ENCODE peak calls at places on chromosomes 2 and 18, in ten cellular contexts. One of them, this sample, is unnamed.

GRCh38 chr2:105815401-105815800 is 70.7 kb downstream of the NCK2 start:
- DNase-seq in endodermal cell: no peak
- DNase-seq in CD4-positive, alpha-beta T cell: no peak
- DNase-seq in mesendoderm: no peak
- DNase-seq in keratinocyte: no peak
- DNase-seq in transverse colon: no peak
- DNase-seq in brain microvascular endothelial cell: no peak
- DNase-seq in MM.1S: no peak
- DNase-seq in tibial nerve: no peak
- DNase-seq in small intestine: no peak
- DNase-seq in this sample: no peak

GRCh38 chr18:60200558-60200957 is 172.0 kb downstream of the MC4R start:
- DNase-seq in tibial nerve: no peak
- DNase-seq in mesendoderm: no peak
- DNase-seq in endodermal cell: no peak
- DNase-seq in CD4-positive, alpha-beta T cell: no peak
- DNase-seq in keratinocyte: no peak
- DNase-seq in transverse colon: no peak
- DNase-seq in small intestine: no peak
- DNase-seq in brain microvascular endothelial cell: no peak
- DNase-seq in MM.1S: peak
- DNase-seq in this sample: no peak

GRCh38 chr2:16508061-16508851 is 157.4 kb downstream of the CYRIA start:
- DNase-seq in mesendoderm: peak
- DNase-seq in small intestine: peak
- DNase-seq in keratinocyte: no peak
- DNase-seq in MM.1S: peak
- DNase-seq in endodermal cell: peak
- DNase-seq in transverse colon: peak
- DNase-seq in CD4-positive, alpha-beta T cell: no peak
- DNase-seq in brain microvascular endothelial cell: no peak
- DNase-seq in tibial nerve: no peak
- DNase-seq in this sample: peak

GRCh38 chr2:113963965-113964364 is 74.1 kb downstream of the ACTR3 start:
- DNase-seq in mesendoderm: no peak
- DNase-seq in MM.1S: no peak
- DNase-seq in CD4-positive, alpha-beta T cell: no peak
- DNase-seq in keratinocyte: no peak
- DNase-seq in transverse colon: no peak
- DNase-seq in tibial nerve: no peak
- DNase-seq in brain microvascular endothelial cell: no peak
- DNase-seq in endodermal cell: no peak
- DNase-seq in small intestine: no peak
- DNase-seq in this sample: no peak

GRCh38 chr2:37005118-37005868 is 39.0 kb upstream of the STRN start:
- DNase-seq in brain microvascular endothelial cell: no peak
- DNase-seq in MM.1S: peak
- DNase-seq in keratinocyte: no peak
- DNase-seq in small intestine: peak
- DNase-seq in mesendoderm: peak
- DNase-seq in endodermal cell: peak
- DNase-seq in transverse colon: peak
- DNase-seq in CD4-positive, alpha-beta T cell: no peak
- DNase-seq in tibial nerve: no peak
- DNase-seq in this sample: peak

GRCh38 chr2:225041871-225042799 is at the start of gene DOCK10:
- DNase-seq in MM.1S: peak
- DNase-seq in endodermal cell: peak
- DNase-seq in transverse colon: peak
- DNase-seq in mesendoderm: peak
- DNase-seq in brain microvascular endothelial cell: peak
- DNase-seq in keratinocyte: no peak
- DNase-seq in CD4-positive, alpha-beta T cell: peak
- DNase-seq in small intestine: peak
- DNase-seq in tibial nerve: no peak
- DNase-seq in this sample: peak

GRCh38 chr18:62697636-62698035 is 17.7 kb upstream of the PHLPP1 start:
- DNase-seq in CD4-positive, alpha-beta T cell: no peak
- DNase-seq in mesendoderm: no peak
- DNase-seq in tibial nerve: no peak
- DNase-seq in keratinocyte: no peak
- DNase-seq in small intestine: no peak
- DNase-seq in MM.1S: no peak
- DNase-seq in transverse colon: no peak
- DNase-seq in brain microvascular endothelial cell: no peak
- DNase-seq in endodermal cell: no peak
- DNase-seq in this sample: no peak

GRCh38 chr2:232872826-232873225 is 2.8 kb downstream of the SNORC start:
- DNase-seq in keratinocyte: no peak
- DNase-seq in tibial nerve: peak
- DNase-seq in brain microvascular endothelial cell: no peak
- DNase-seq in endodermal cell: no peak
- DNase-seq in CD4-positive, alpha-beta T cell: no peak
- DNase-seq in MM.1S: no peak
- DNase-seq in mesendoderm: no peak
- DNase-seq in transverse colon: no peak
- DNase-seq in small intestine: no peak
- DNase-seq in this sample: peak

GRCh38 chr18:9827211-9827855 is 58.4 kb upstream of the TXNDC2 start:
- DNase-seq in CD4-positive, alpha-beta T cell: no peak
- DNase-seq in tibial nerve: no peak
- DNase-seq in keratinocyte: no peak
- DNase-seq in mesendoderm: no peak
- DNase-seq in small intestine: peak
- DNase-seq in transverse colon: no peak
- DNase-seq in brain microvascular endothelial cell: no peak
- DNase-seq in endodermal cell: peak
- DNase-seq in MM.1S: no peak
- DNase-seq in this sample: no peak

GRCh38 chr18:9828794-9829712 is 56.7 kb upstream of the TXNDC2 start:
- DNase-seq in MM.1S: no peak
- DNase-seq in tibial nerve: no peak
- DNase-seq in small intestine: no peak
- DNase-seq in CD4-positive, alpha-beta T cell: no peak
- DNase-seq in brain microvascular endothelial cell: no peak
- DNase-seq in keratinocyte: no peak
- DNase-seq in transverse colon: no peak
- DNase-seq in endodermal cell: peak
- DNase-seq in mesendoderm: no peak
- DNase-seq in this sample: no peak

GRCh38 chr18:9826666-9827065 is 59.1 kb upstream of the TXNDC2 start:
- DNase-seq in brain microvascular endothelial cell: no peak
- DNase-seq in MM.1S: no peak
- DNase-seq in endodermal cell: peak
- DNase-seq in keratinocyte: no peak
- DNase-seq in small intestine: no peak
- DNase-seq in CD4-positive, alpha-beta T cell: no peak
- DNase-seq in transverse colon: no peak
- DNase-seq in tibial nerve: no peak
- DNase-seq in mesendoderm: no peak
- DNase-seq in this sample: no peak

GRCh38 chr18:9825571-9826073 is 60.2 kb upstream of the TXNDC2 start:
- DNase-seq in keratinocyte: no peak
- DNase-seq in tibial nerve: no peak
- DNase-seq in transverse colon: peak
- DNase-seq in endodermal cell: peak
- DNase-seq in small intestine: peak
- DNase-seq in CD4-positive, alpha-beta T cell: no peak
- DNase-seq in mesendoderm: no peak
- DNase-seq in brain microvascular endothelial cell: peak
- DNase-seq in MM.1S: no peak
- DNase-seq in this sample: no peak

DNA sequence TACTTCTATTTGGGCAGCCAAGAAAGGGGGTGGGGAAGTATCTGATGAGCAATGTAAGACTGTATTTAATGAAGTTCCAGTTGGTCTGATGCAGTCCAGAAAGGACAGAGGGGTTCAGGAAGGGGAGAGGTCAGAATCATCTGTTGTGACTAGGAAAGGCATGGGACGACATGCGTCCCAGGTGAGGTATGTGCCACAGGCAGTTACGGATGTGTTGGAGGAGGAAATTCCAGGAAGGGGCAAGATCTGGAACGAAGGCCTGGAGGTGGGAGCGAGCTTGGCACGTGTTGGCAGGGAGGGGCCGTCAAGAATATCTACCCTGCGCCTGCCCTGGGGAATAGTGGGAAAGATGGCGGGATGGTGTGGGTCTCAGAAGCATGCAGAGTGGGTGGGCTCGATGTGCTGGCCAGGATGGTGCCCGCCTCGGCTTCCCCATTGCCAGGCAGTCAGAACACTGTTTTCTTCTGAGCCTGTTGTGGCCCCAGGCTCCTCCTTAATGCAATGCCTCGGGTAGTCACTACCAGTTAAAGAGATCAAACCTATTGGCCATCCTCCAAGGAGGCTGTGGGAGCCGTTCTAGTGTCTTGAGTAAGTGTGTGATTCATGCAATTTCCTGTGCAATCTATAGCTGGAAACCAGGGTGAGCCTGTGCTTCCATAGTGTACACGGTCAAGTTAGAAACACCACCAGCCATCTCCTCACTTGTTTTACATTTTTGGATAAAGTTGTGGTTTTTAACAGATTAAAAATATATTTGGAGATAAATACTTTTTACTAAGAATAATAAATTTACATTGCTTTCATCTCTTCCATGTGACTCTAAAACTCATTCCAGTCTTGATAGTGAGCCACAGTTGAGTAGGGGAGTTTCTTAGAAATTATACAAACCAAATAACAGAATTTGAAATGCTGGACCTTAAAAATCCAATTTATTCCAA is 57.6 kb upstream of the TXNDC2 start:
- DNase-seq in small intestine: peak
- DNase-seq in MM.1S: no peak
- DNase-seq in endodermal cell: peak
- DNase-seq in keratinocyte: peak
- DNase-seq in brain microvascular endothelial cell: peak
- DNase-seq in tibial nerve: no peak
- DNase-seq in mesendoderm: no peak
- DNase-seq in CD4-positive, alpha-beta T cell: no peak
- DNase-seq in transverse colon: peak
- DNase-seq in this sample: no peak
- H3K27ac ChIP-seq in small intestine: peak
- H3K27ac ChIP-seq in MM.1S: no peak
- H3K27ac ChIP-seq in endodermal cell: no peak
- H3K27ac ChIP-seq in keratinocyte: peak
- H3K27ac ChIP-seq in brain microvascular endothelial cell: peak
- H3K27ac ChIP-seq in tibial nerve: peak
- H3K27ac ChIP-seq in mesendoderm: no peak
- H3K27ac ChIP-seq in CD4-positive, alpha-beta T cell: no peak
- H3K27ac ChIP-seq in transverse colon: peak
- H3K27ac ChIP-seq in this sample: peak

GRCh38 chr2:128625966-128626757 is 307.5 kb upstream of the HS6ST1 start:
- DNase-seq in tibial nerve: no peak
- DNase-seq in transverse colon: no peak
- DNase-seq in small intestine: no peak
- DNase-seq in MM.1S: no peak
- DNase-seq in CD4-positive, alpha-beta T cell: no peak
- DNase-seq in brain microvascular endothelial cell: no peak
- DNase-seq in mesendoderm: no peak
- DNase-seq in keratinocyte: no peak
- DNase-seq in endodermal cell: no peak
- DNase-seq in this sample: no peak

GRCh38 chr2:128623776-128624424 is 305.2 kb upstream of the HS6ST1 start:
- DNase-seq in MM.1S: peak
- DNase-seq in mesendoderm: no peak
- DNase-seq in CD4-positive, alpha-beta T cell: no peak
- DNase-seq in small intestine: no peak
- DNase-seq in keratinocyte: no peak
- DNase-seq in brain microvascular endothelial cell: peak
- DNase-seq in transverse colon: no peak
- DNase-seq in endodermal cell: no peak
- DNase-seq in tibial nerve: no peak
- DNase-seq in this sample: no peak

GRCh38 chr2:128624425-128624795 is 305.7 kb upstream of the HS6ST1 start:
- DNase-seq in endodermal cell: no peak
- DNase-seq in MM.1S: no peak
- DNase-seq in mesendoderm: no peak
- DNase-seq in tibial nerve: no peak
- DNase-seq in transverse colon: no peak
- DNase-seq in small intestine: no peak
- DNase-seq in keratinocyte: no peak
- DNase-seq in CD4-positive, alpha-beta T cell: no peak
- DNase-seq in brain microvascular endothelial cell: peak
- DNase-seq in this sample: no peak

GRCh38 chr2:128625421-128625820 is 306.8 kb upstream of the HS6ST1 start:
- DNase-seq in CD4-positive, alpha-beta T cell: no peak
- DNase-seq in mesendoderm: no peak
- DNase-seq in tibial nerve: no peak
- DNase-seq in endodermal cell: no peak
- DNase-seq in transverse colon: no peak
- DNase-seq in keratinocyte: no peak
- DNase-seq in MM.1S: no peak
- DNase-seq in brain microvascular endothelial cell: no peak
- DNase-seq in small intestine: no peak
- DNase-seq in this sample: no peak

GRCh38 chr2:128624956-128625355 is 306.3 kb upstream of the HS6ST1 start:
- DNase-seq in brain microvascular endothelial cell: no peak
- DNase-seq in tibial nerve: no peak
- DNase-seq in CD4-positive, alpha-beta T cell: no peak
- DNase-seq in transverse colon: no peak
- DNase-seq in mesendoderm: no peak
- DNase-seq in MM.1S: no peak
- DNase-seq in keratinocyte: no peak
- DNase-seq in endodermal cell: no peak
- DNase-seq in small intestine: no peak
- DNase-seq in this sample: no peak
- H3K27ac ChIP-seq in brain microvascular endothelial cell: no peak
- H3K27ac ChIP-seq in tibial nerve: no peak
- H3K27ac ChIP-seq in CD4-positive, alpha-beta T cell: no peak
- H3K27ac ChIP-seq in transverse colon: no peak
- H3K27ac ChIP-seq in mesendoderm: no peak
- H3K27ac ChIP-seq in MM.1S: no peak
- H3K27ac ChIP-seq in keratinocyte: no peak
- H3K27ac ChIP-seq in endodermal cell: no peak
- H3K27ac ChIP-seq in small intestine: no peak
- H3K27ac ChIP-seq in this sample: no peak

DNA sequence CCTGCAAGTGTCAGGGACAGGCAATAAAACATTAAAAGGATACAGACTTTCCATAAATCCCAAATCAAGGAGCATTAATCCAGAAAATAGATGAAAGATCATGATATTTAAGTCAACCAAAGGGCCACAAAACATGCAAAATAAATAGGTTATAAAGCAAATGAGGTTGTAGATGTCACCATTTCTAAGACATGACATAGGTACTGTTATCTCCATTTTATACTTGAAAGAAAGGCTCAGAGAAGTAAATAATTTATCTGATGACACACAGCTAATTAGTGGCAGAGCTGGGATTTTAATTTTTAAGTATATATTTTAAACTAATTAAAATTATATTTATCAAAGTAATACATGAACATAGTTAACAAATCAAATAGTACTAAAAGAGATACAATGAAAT is 301.8 kb downstream of the AGPS start:
- DNase-seq in keratinocyte: no peak
- DNase-seq in tibial nerve: no peak
- DNase-seq in transverse colon: no peak
- DNase-seq in brain microvascular endothelial cell: no peak
- DNase-seq in MM.1S: no peak
- DNase-seq in CD4-positive, alpha-beta T cell: no peak
- DNase-seq in small intestine: no peak
- DNase-seq in mesendoderm: no peak
- DNase-seq in endodermal cell: no peak
- DNase-seq in this sample: no peak
- H3K27ac ChIP-seq in keratinocyte: no peak
- H3K27ac ChIP-seq in tibial nerve: no peak
- H3K27ac ChIP-seq in transverse colon: no peak
- H3K27ac ChIP-seq in brain microvascular endothelial cell: no peak
- H3K27ac ChIP-seq in MM.1S: no peak
- H3K27ac ChIP-seq in CD4-positive, alpha-beta T cell: no peak
- H3K27ac ChIP-seq in small intestine: no peak
- H3K27ac ChIP-seq in mesendoderm: no peak
- H3K27ac ChIP-seq in endodermal cell: no peak
- H3K27ac ChIP-seq in this sample: no peak

GRCh38 chr2:142615876-142616275 is 261.6 kb upstream of the KYNU start:
- DNase-seq in tibial nerve: no peak
- DNase-seq in MM.1S: no peak
- DNase-seq in CD4-positive, alpha-beta T cell: no peak
- DNase-seq in brain microvascular endothelial cell: no peak
- DNase-seq in transverse colon: no peak
- DNase-seq in mesendoderm: no peak
- DNase-seq in small intestine: no peak
- DNase-seq in endodermal cell: no peak
- DNase-seq in keratinocyte: no peak
- DNase-seq in this sample: no peak
- H3K27ac ChIP-seq in tibial nerve: no peak
- H3K27ac ChIP-seq in MM.1S: no peak
- H3K27ac ChIP-seq in CD4-positive, alpha-beta T cell: no peak
- H3K27ac ChIP-seq in brain microvascular endothelial cell: no peak
- H3K27ac ChIP-seq in transverse colon: no peak
- H3K27ac ChIP-seq in mesendoderm: no peak
- H3K27ac ChIP-seq in small intestine: no peak
- H3K27ac ChIP-seq in endodermal cell: no peak
- H3K27ac ChIP-seq in keratinocyte: no peak
- H3K27ac ChIP-seq in this sample: no peak